ENCODE peak calls at places on chromosomes 1 and 21, in nine cellular contexts. M is Peyer's patch, H is A549, G is HCT116, X is tibial nerve, U is body of pancreas, E is endothelial cell of umbilical vein, S is stomach, V is heart left ventricle. C is an unnamed sample.
A peak's percentile ranks its signal among the peaks of the same experiment; 100 is the strongest.

GRCh38 chr21:33993286-33994231 is 78.0 kb upstream of the ATP5PO start:
- DNase-seq in U (peak; percentile 38), S (no peak), E (peak; percentile 45), G (no peak), V (peak; percentile 34), M (no peak), X (no peak), H (no peak), C (peak; percentile 38)

GRCh38 chr1:244214009-244214967 is 163.2 kb downstream of the ZBTB18 start:
- DNase-seq in S (no peak), H (peak; percentile 86), G (peak; percentile 79), U (peak; percentile 33), M (no peak), V (no peak), X (no peak), E (peak; percentile 98), C (no peak)

GRCh38 chr1:184405094-184405493 is 18.3 kb downstream of the C1orf21 start:
- DNase-seq in S (no peak), M (no peak), G (no peak), U (no peak), X (no peak), H (no peak), E (no peak), V (no peak), C (no peak)

GRCh38 chr21:45142469-45142868 is 68.1 kb downstream of the ADARB1 start:
- DNase-seq in S (no peak), V (no peak), U (peak; percentile 33), X (no peak), E (peak; percentile 17), H (no peak), G (no peak), M (no peak), C (no peak)

GRCh38 chr1:206979379-206980043 is 9.3 kb upstream of the FCAMR start:
- DNase-seq in U (peak; percentile 28), S (no peak), H (peak; percentile 52), X (no peak), E (no peak), V (no peak), M (no peak), G (peak; percentile 7), C (no peak)

GRCh38 chr1:53076721-53077598 is 14.9 kb downstream of the PODN start:
- DNase-seq in G (no peak), V (no peak), U (no peak), X (no peak), H (no peak), M (peak; percentile 47), S (no peak), E (no peak), C (no peak)

GRCh38 chr1:16152521-16153087 is 3.3 kb downstream of the EPHA2 start:
- DNase-seq in G (no peak), E (peak; percentile 74), V (peak; percentile 70), X (no peak), H (no peak), M (no peak), U (no peak), S (no peak), C (peak; percentile 90)

GRCh38 chr1:215888159-215888558 is 321.1 kb downstream of the KCTD3 start:
- DNase-seq in U (no peak), H (peak; percentile 8), E (no peak), X (no peak), G (no peak), M (no peak), V (no peak), S (no peak), C (peak; percentile 14)

GRCh38 chr1:220498188-220498587 is 29.7 kb upstream of the MARK1 start:
- DNase-seq in M (no peak), H (no peak), U (no peak), G (no peak), E (no peak), X (no peak), S (no peak), V (no peak), C (no peak)

DNA sequence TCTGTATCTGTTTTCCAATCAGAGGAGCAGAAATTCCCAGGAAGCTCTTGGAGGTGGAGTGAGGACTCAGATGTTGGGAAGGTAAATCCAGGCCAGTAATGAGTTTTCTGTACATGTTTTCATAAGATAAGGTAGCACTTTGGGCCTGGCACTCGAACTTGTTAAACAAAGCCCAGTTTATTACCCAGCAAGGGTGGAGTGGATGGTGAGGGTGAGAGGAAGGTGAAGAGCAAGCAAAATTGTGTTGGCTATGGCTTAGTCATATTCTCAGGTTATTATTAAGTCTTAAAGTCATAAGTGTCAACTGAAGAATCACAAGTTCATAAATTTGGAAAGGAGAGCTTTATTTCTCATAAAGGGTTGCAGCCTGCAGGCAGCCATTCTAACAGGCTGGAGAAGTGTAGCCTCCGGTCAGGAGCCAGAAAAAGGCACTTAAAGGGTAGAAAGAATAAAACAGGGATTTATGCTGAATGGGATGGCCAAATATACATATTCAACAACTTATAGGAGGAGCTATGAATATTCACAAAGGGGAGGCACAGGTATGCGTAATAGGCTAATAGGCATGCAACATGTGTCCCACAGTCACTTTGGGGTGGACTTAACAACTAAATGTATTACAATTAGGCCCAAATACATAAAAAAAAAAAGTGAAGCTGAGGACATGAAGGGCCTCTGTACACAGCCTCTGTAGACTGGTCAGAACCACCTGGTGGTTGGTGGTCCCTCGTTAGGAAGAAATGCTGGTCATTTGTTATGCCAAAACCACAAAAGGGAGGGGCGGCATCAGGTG is 523.9 kb downstream of the LMO4 start:
- DNase-seq in M (no peak), S (peak; percentile 66), H (no peak), X (no peak), V (no peak), E (no peak), U (no peak), G (no peak), C (no peak)
- H3K27ac ChIP-seq in M (no peak overlapping the region), S (peak overlapping the region; percentile 56), H (no peak overlapping the region), X (no peak overlapping the region), V (no peak overlapping the region), E (no peak overlapping the region), U (no peak overlapping the region), G (no peak overlapping the region), C (no peak overlapping the region)

DNA sequence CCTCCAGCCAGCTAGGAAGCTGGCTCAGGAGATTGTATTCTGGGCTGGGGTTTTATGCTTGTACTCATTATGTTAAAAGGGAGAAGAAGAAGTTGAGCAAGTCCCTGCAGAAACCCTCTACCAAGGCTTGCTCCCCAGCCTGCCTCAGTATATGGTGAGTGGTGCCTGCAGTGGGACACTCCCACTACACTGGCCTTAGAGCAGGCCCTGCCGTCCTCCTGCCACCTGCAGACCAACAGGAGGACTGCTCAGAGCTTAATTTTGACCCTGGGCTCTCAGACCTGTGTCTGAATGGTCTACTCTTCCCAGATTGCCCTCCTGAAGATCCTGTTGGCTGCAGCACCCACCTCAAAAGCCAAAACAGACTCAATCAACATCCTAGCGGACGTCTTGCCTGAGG is 13.0 kb downstream of the STRIP1 start:
- DNase-seq in G (no peak), H (peak; percentile 11), V (no peak), M (no peak), U (no peak), S (no peak), E (no peak), X (no peak), C (no peak)
- TF ChIP-seq CTCF in G (peak; percentile 22), H (no peak), V (no peak), M (no peak), U (no peak), S (no peak), E (no peak), X (no peak), C (no peak)

GRCh38 chr21:46325073-46325912 is 1.3 kb downstream of the PCNT start:
- DNase-seq in U (peak; percentile 39), H (peak; percentile 69), V (peak; percentile 52), M (no peak), X (no peak), G (peak; percentile 28), S (peak; percentile 37), E (peak; percentile 59), C (peak; percentile 14)

GRCh38 chr21:46323227-46323709 is 402 bp downstream of the C21orf58 start:
- DNase-seq in S (no peak), X (no peak), G (no peak), U (peak; percentile 8), E (no peak), M (no peak), V (no peak), H (no peak), C (no peak)

GRCh38 chr21:46324390-46325072 is 575 bp downstream of the PCNT start:
- DNase-seq in G (peak; percentile 46), S (peak; percentile 90), X (peak; percentile 76), V (peak; percentile 89), E (peak; percentile 76), U (peak; percentile 82), M (peak; percentile 95), H (peak; percentile 80), C (peak; percentile 81)

GRCh38 chr21:46322351-46323226 is 1.1 kb downstream of the C21orf58 start:
- DNase-seq in S (no peak), X (no peak), E (peak; percentile 44), H (peak; percentile 12), G (no peak), U (no peak), V (no peak), M (no peak), C (no peak)

DNA sequence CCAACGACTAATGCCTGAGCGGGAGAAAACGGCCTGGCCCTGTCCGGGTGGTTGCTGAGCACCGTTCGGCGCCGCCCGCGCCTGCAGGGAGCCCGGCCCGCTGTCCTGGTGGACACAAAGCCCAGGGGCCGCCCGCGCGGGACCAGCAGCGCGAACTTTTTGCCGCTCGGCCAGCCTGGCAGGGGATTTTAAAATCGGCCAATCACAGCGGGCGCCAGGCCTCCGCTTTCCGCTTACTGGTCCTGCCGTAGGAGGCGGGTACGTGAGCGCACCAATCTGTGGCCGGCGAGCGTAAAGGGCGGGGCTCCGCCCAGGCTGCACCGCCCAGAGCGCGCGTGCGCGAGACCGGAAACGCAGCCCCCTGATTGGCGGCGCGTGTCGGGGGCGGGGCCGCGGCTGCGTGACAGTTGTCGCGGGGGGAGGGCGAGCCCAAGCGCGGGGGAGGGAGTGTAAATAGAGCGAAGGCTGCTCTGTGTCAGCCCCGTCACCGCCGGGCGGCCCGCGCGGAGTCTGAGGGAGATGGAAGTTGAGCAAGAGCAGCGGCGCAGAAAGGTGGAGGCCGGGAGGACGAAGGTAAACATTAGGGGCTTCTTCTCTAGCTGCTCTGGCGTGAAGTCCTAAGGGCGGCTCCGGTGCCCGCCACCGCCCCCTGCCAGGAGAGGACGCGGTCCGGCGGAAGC is at the start of the genes C21orf58 and PCNT:
- DNase-seq in S (peak; percentile 98), G (peak; percentile 93), X (peak; percentile 93), M (peak; percentile 98), U (peak; percentile 98), V (peak; percentile 98), H (peak; percentile 96), E (peak; percentile 98), C (peak; percentile 97)
- TF ChIP-seq POLR2A in S (no peak), G (peak; percentile 44), X (no peak), M (no peak), U (peak; percentile 35), V (peak; percentile 35), H (peak; percentile 39), E (peak; percentile 84), C (no peak)

GRCh38 chr1:67590329-67590728 is 94.7 kb upstream of the GADD45A start:
- DNase-seq in E (peak; percentile 97), U (no peak), M (no peak), X (peak; percentile 21), V (peak; percentile 42), G (no peak), H (no peak), S (no peak), C (no peak)
- H3K27ac ChIP-seq in E (peak overlapping the region; percentile 38), U (no peak overlapping the region), M (no peak overlapping the region), X (no peak overlapping the region), V (peak overlapping the region; percentile 77), G (no peak overlapping the region), H (no peak overlapping the region), S (no peak overlapping the region), C (peak overlapping the region; percentile 13)